ENCODE peak calls at places on chromosomes 16 and 17, in eight cellular contexts. E is breast epithelium, U is left ventricle myocardium inferior, B is AG04450, O is sigmoid colon, P is glutamatergic neuron, H is esophagus muscularis mucosa, M is AG10803. F is an unnamed sample.
A peak's percentile ranks its signal among the peaks of the same experiment; 100 is the strongest.

GRCh38 chr17:57286372-57287105 is 30.2 kb downstream of the MSI2 start:
- DNase-seq in E (no peak), U (no peak), B (no peak), O (no peak), P (no peak), H (no peak), M (no peak), F (no peak)

GRCh38 chr16:4263504-4264436 is 9.1 kb downstream of the TFAP4 start:
- DNase-seq in E (no peak), U (peak; percentile 85), B (peak; percentile 84), O (peak; percentile 96), P (peak; percentile 61), H (peak; percentile 92), M (peak; percentile 97), F (no peak)

GRCh38 chr16:84593825-84594724 is 23.8 kb downstream of the COTL1 start:
- DNase-seq in E (no peak), U (no peak), B (no peak), O (no peak), P (peak; percentile 40), H (no peak), M (no peak), F (no peak)

GRCh38 chr17:35299108-35299507 is 56.2 kb downstream of the SLFN5 start:
- DNase-seq in E (peak; percentile 75), U (no peak), B (no peak), O (no peak), P (no peak), H (no peak), M (peak; percentile 71), F (no peak)

GRCh38 chr17:75557852-75558665 is 29.5 kb upstream of the MYO15B start:
- DNase-seq in E (no peak), U (no peak), B (no peak), O (no peak), P (no peak), H (no peak), M (no peak), F (no peak)

GRCh38 chr17:40486513-40487370 is 14.7 kb downstream of the TNS4 start:
- DNase-seq in E (no peak), U (no peak), B (peak; percentile 63), O (no peak), P (no peak), H (no peak), M (peak; percentile 90), F (peak; percentile 78)

GRCh38 chr16:72891291-72892227 is 156.4 kb downstream of the ZFHX3 start:
- DNase-seq in E (no peak), U (no peak), B (no peak), O (no peak), P (no peak), H (no peak), M (no peak), F (no peak)

GRCh38 chr17:47087093-47087492 is 102.0 kb downstream of the CDC27 start:
- DNase-seq in E (no peak), U (no peak), B (no peak), O (no peak), P (no peak), H (no peak), M (no peak), F (no peak)

GRCh38 chr17:80449194-80449929 is 27.0 kb downstream of the NPTX1 start:
- DNase-seq in E (no peak), U (no peak), B (no peak), O (no peak), P (no peak), H (no peak), M (no peak), F (no peak)

GRCh38 chr17:59165933-59166342 is 10.4 kb downstream of the PRR11 start:
- DNase-seq in E (no peak), U (no peak), B (no peak), O (no peak), P (peak; percentile 50), H (peak; percentile 55), M (peak; percentile 62), F (peak; percentile 17)

GRCh38 chr17:48106802-48107136 is 797 bp upstream of the SNX11 start:
- DNase-seq in E (no peak), U (no peak), B (no peak), O (no peak), P (no peak), H (no peak), M (no peak), F (no peak)

GRCh38 chr17:34892864-34893263 is 68.4 kb downstream of the CCT6B start:
- DNase-seq in E (no peak), U (no peak), B (no peak), O (no peak), P (peak; percentile 81), H (no peak), M (no peak), F (no peak)

GRCh38 chr16:85168732-85169256 is 56.5 kb upstream of the CIBAR2 start:
- DNase-seq in E (no peak), U (peak; percentile 74), B (no peak), O (peak; percentile 90), P (peak; percentile 83), H (no peak), M (peak; percentile 61), F (no peak)

GRCh38 chr16:67658849-67659674 is 998 bp downstream of the ACD start:
- DNase-seq in E (no peak), U (no peak), B (no peak), O (peak; percentile 66), P (no peak), H (no peak), M (no peak), F (no peak)

GRCh38 chr16:67661864-67662652 is 1.3 kb downstream of the PARD6A start:
- DNase-seq in E (no peak), U (no peak), B (no peak), O (peak; percentile 64), P (no peak), H (no peak), M (no peak), F (no peak)

GRCh38 chr16:67661101-67661661 is 421 bp downstream of the PARD6A start:
- DNase-seq in E (peak; percentile 42), U (no peak), B (no peak), O (peak; percentile 73), P (peak; percentile 59), H (no peak), M (no peak), F (no peak)

GRCh38 chr16:67659675-67660563 is at the start of gene ACD:
- DNase-seq in E (peak; percentile 88), U (peak; percentile 89), B (peak; percentile 68), O (peak; percentile 96), P (peak; percentile 89), H (peak; percentile 97), M (peak; percentile 85), F (peak; percentile 17)

GRCh38 chr16:67660564-67661028 is at the start of gene PARD6A:
- DNase-seq in E (peak; percentile 90), U (peak; percentile 94), B (peak; percentile 91), O (peak; percentile 99), P (peak; percentile 96), H (peak; percentile 98), M (peak; percentile 92), F (peak; percentile 53)
- TF ChIP-seq CTCF in E (no peak), U (peak; percentile 15), B (no peak), O (no peak), P (no peak), H (no peak), M (no peak), F (no peak)

GRCh38 chr16:2428051-2428786 is 1.0 kb upstream of the CCNF start:
- DNase-seq in E (no peak), U (no peak), B (no peak), O (peak; percentile 67), P (peak; percentile 61), H (no peak), M (no peak), F (no peak)
- TF ChIP-seq CTCF in E (no peak), U (peak; percentile 47), B (peak; percentile 42), O (peak; percentile 14), P (no peak), H (peak; percentile 28), M (peak; percentile 31), F (peak; percentile 41)

GRCh38 chr17:49247949-49248348 is 17.4 kb upstream of the PHOSPHO1 start:
- DNase-seq in E (no peak), U (no peak), B (no peak), O (no peak), P (no peak), H (no peak), M (no peak), F (no peak)
- TF ChIP-seq CTCF in E (no peak), U (no peak), B (no peak), O (no peak), P (no peak), H (no peak), M (no peak), F (no peak)

GRCh38 chr17:49977463-49978389 is 8.7 kb downstream of the DLX4 start:
- DNase-seq in E (no peak), U (no peak), B (no peak), O (no peak), P (no peak), H (no peak), M (peak; percentile 9), F (no peak)
- TF ChIP-seq CTCF in E (no peak), U (no peak), B (no peak), O (no peak), P (no peak), H (no peak), M (no peak), F (no peak)

GRCh38 chr17:542943-543342 is 171.7 kb downstream of the VPS53 start:
- DNase-seq in E (no peak), U (no peak), B (no peak), O (no peak), P (no peak), H (no peak), M (no peak), F (no peak)

GRCh38 chr17:540632-541031 is 174.0 kb downstream of the VPS53 start:
- DNase-seq in E (no peak), U (no peak), B (no peak), O (no peak), P (no peak), H (no peak), M (no peak), F (no peak)

GRCh38 chr17:546456-546855 is 168.2 kb downstream of the VPS53 start:
- DNase-seq in E (no peak), U (no peak), B (no peak), O (no peak), P (no peak), H (no peak), M (no peak), F (no peak)

GRCh38 chr17:549197-550040 is 165.2 kb downstream of the VPS53 start:
- DNase-seq in E (no peak), U (no peak), B (peak; percentile 71), O (no peak), P (no peak), H (no peak), M (peak; percentile 71), F (no peak)

GRCh38 chr17:545156-545555 is 169.5 kb downstream of the VPS53 start:
- DNase-seq in E (no peak), U (no peak), B (no peak), O (no peak), P (no peak), H (no peak), M (no peak), F (no peak)
- TF ChIP-seq CTCF in E (no peak), U (no peak), B (no peak), O (no peak), P (no peak), H (no peak), M (no peak), F (no peak)

GRCh38 chr16:21684199-21684598 is 20.4 kb downstream of the OTOA start:
- DNase-seq in E (no peak), U (no peak), B (no peak), O (no peak), P (no peak), H (no peak), M (no peak), F (no peak)
- TF ChIP-seq CTCF in E (no peak), U (peak; percentile 29), B (peak; percentile 44), O (no peak), P (peak; percentile 75), H (no peak), M (peak; percentile 39), F (peak; percentile 13)

F was measured in AG04449.